ENCODE peak calls at places on chromosomes 11 and 22, in ten cellular contexts. T is heart left ventricle, P is IMR-90, K is testis, M is transverse colon, J is esophagus squamous epithelium, R is right lobe of liver, A is ovary, D is H1, L is lower leg skin. U is an unnamed sample.

GRCh38 chr22:34036936-34037335 is 116.7 kb upstream of the LARGE1 start:
- DNase-seq in T (no peak), P (no peak), K (no peak), M (no peak), J (no peak), R (no peak), A (no peak), D (no peak), L (no peak), U (no peak)

GRCh38 chr11:77205467-77206263 is 77.6 kb downstream of the MYO7A start:
- DNase-seq in T (no peak), P (no peak), K (no peak), M (no peak), J (no peak), R (no peak), A (no peak), D (no peak), L (no peak), U (no peak)

GRCh38 chr22:29071261-29072045 is 1.4 kb upstream of the KREMEN1 start:
- DNase-seq in T (peak; percentile 71), P (peak; percentile 7), K (peak; percentile 56), M (peak; percentile 75), J (no peak), R (peak; percentile 58), A (peak; percentile 54), D (peak; percentile 43), L (peak; percentile 68), U (peak; percentile 80)

GRCh38 chr11:133506023-133506422 is 26.3 kb downstream of the OPCML start:
- DNase-seq in T (no peak), P (no peak), K (no peak), M (no peak), J (no peak), R (no peak), A (no peak), D (no peak), L (no peak), U (no peak)

GRCh38 chr11:3831378-3832239 is 9.2 kb downstream of the RHOG start:
- DNase-seq in T (peak; percentile 69), P (no peak), K (no peak), M (no peak), J (no peak), R (peak; percentile 51), A (no peak), D (no peak), L (no peak), U (no peak)

GRCh38 chr11:87352759-87353707 is 315.3 kb downstream of the TMEM135 start:
- DNase-seq in T (peak; percentile 92), P (peak; percentile 64), K (peak; percentile 90), M (peak; percentile 89), J (no peak), R (peak; percentile 89), A (peak; percentile 83), D (peak; percentile 61), L (peak; percentile 78), U (peak; percentile 76)

GRCh38 chr11:124520253-124520854 is 23.1 kb downstream of the OR8B12 start:
- DNase-seq in T (no peak), P (no peak), K (no peak), M (no peak), J (no peak), R (no peak), A (no peak), D (no peak), L (no peak), U (no peak)

GRCh38 chr11:134439181-134439580 is 27.1 kb upstream of the B3GAT1 start:
- DNase-seq in T (no peak), P (no peak), K (no peak), M (peak; percentile 19), J (no peak), R (no peak), A (no peak), D (no peak), L (no peak), U (no peak)

GRCh38 chr11:134864233-134864967 is 452.4 kb upstream of the B3GAT1 start:
- DNase-seq in T (no peak), P (no peak), K (no peak), M (no peak), J (no peak), R (no peak), A (no peak), D (no peak), L (no peak), U (no peak)

GRCh38 chr11:86592047-86592564 is 80.3 kb downstream of the ME3 start:
- DNase-seq in T (no peak), P (peak; percentile 68), K (no peak), M (no peak), J (no peak), R (no peak), A (no peak), D (no peak), L (no peak), U (no peak)

GRCh38 chr22:46335201-46336118 is at the start of gene TRMU:
- DNase-seq in T (peak; percentile 93), P (peak; percentile 86), K (peak; percentile 88), M (peak; percentile 88), J (no peak), R (peak; percentile 90), A (peak; percentile 81), D (peak; percentile 51), L (peak; percentile 59), U (peak; percentile 65)
- TF ChIP-seq POLR2A in T (peak; percentile 78), P (peak; percentile 65), K (no peak), M (peak; percentile 76), J (peak; percentile 61), R (peak; percentile 68), A (peak; percentile 53), D (peak; percentile 29), L (no peak), U (peak; percentile 56)

GRCh38 chr11:35214792-35215193 is 75.8 kb downstream of the CD44 start:
- DNase-seq in T (no peak), P (peak; percentile 97), K (no peak), M (no peak), J (no peak), R (no peak), A (no peak), D (peak; percentile 75), L (no peak), U (no peak)

GRCh38 chr11:35214181-35214770 is 75.3 kb downstream of the CD44 start:
- DNase-seq in T (no peak), P (no peak), K (no peak), M (no peak), J (no peak), R (no peak), A (no peak), D (no peak), L (no peak), U (no peak)

GRCh38 chr11:35215945-35216344 is 77.0 kb downstream of the CD44 start:
- DNase-seq in T (no peak), P (no peak), K (no peak), M (no peak), J (no peak), R (no peak), A (no peak), D (no peak), L (no peak), U (no peak)

GRCh38 chr11:35218956-35219355 is 80.0 kb downstream of the CD44 start:
- DNase-seq in T (no peak), P (peak; percentile 87), K (no peak), M (no peak), J (no peak), R (no peak), A (no peak), D (no peak), L (no peak), U (no peak)

DNA sequence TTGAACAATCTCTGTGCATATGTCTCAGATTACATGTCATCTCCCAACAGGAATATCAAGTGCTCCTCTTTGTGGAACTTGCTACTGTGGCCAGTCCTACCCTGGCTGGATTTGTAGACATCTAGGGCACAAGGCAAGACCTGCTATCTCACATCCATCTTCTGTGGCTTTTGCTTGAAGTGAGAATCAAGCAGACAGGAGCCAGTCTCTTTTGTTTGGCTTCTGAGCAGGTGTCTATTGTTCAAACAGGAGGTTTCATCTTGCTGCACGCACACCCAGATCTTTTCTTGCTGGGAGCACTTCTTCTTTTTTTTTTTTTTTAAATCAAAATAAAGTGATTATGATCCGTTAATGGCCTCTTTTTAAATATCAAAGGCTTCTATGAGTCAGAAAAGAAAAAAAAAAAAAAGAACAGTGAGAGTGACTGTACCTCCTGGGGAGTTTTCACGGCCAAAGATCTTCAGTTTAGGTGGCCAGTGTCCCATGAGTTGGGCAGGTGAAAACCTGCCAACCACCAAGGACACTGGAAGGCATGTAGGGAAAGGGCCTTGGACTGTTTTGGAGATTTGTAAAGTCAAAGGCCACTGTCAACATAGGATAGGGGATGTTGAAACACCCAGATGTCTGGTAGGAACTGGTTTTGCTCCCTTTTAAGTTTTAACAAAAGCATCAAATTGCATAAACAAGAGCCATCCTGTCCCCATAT is 78.1 kb downstream of the CD44 start:
- DNase-seq in T (no peak), P (no peak), K (no peak), M (no peak), J (no peak), R (no peak), A (no peak), D (no peak), L (no peak), U (no peak)
- TF ChIP-seq POLR2A in T (no peak), P (no peak), K (no peak), M (no peak), J (no peak), R (no peak), A (no peak), D (no peak), L (no peak), U (no peak)

GRCh38 chr11:44884056-44884455 is 66.6 kb downstream of the TP53I11 start:
- DNase-seq in T (no peak), P (no peak), K (no peak), M (peak; percentile 23), J (no peak), R (no peak), A (no peak), D (no peak), L (no peak), U (no peak)
- TF ChIP-seq POLR2A in T (no peak), P (no peak), K (no peak), M (no peak), J (no peak), R (no peak), A (no peak), D (no peak), L (no peak), U (no peak)

GRCh38 chr11:30143098-30143705 is 87.6 kb upstream of the FSHB start:
- DNase-seq in T (no peak), P (peak; percentile 15), K (no peak), M (no peak), J (no peak), R (no peak), A (no peak), D (no peak), L (no peak), U (no peak)

GRCh38 chr11:30149998-30150397 is 80.8 kb upstream of the FSHB start:
- DNase-seq in T (no peak), P (no peak), K (no peak), M (no peak), J (no peak), R (no peak), A (no peak), D (no peak), L (no peak), U (no peak)

GRCh38 chr11:30153008-30153407 is 77.8 kb upstream of the FSHB start:
- DNase-seq in T (no peak), P (no peak), K (no peak), M (no peak), J (no peak), R (no peak), A (no peak), D (no peak), L (no peak), U (no peak)

GRCh38 chr11:30150425-30150824 is 80.4 kb upstream of the FSHB start:
- DNase-seq in T (no peak), P (no peak), K (no peak), M (no peak), J (no peak), R (no peak), A (no peak), D (no peak), L (no peak), U (no peak)

GRCh38 chr11:30147293-30147692 is 83.5 kb upstream of the FSHB start:
- DNase-seq in T (no peak), P (no peak), K (no peak), M (no peak), J (no peak), R (no peak), A (no peak), D (no peak), L (no peak), U (no peak)
- TF ChIP-seq POLR2A in T (no peak), P (no peak), K (no peak), M (no peak), J (no peak), R (no peak), A (no peak), D (no peak), L (no peak), U (no peak)